ENCODE peak calls at places on chromosomes 6 and 20, in nine cellular contexts. One of them, this sample, is unnamed.

GRCh38 chr20:32560989-32561830 is 23.9 kb downstream of the NOL4L start:
- DNase-seq in ovary: no peak
- DNase-seq in mucosa of descending colon: no peak
- DNase-seq in progenitor cell of endocrine pancreas: no peak
- DNase-seq in fibroblast of mammary gland: no peak
- DNase-seq in heart right ventricle: no peak
- DNase-seq in nephron progenitor cell: peak
- DNase-seq in stomach: no peak
- DNase-seq in GM10248: no peak
- DNase-seq in this sample: no peak

GRCh38 chr6:44682987-44683779 is 295.7 kb downstream of the CDC5L start:
- DNase-seq in ovary: no peak
- DNase-seq in mucosa of descending colon: no peak
- DNase-seq in progenitor cell of endocrine pancreas: no peak
- DNase-seq in fibroblast of mammary gland: no peak
- DNase-seq in heart right ventricle: no peak
- DNase-seq in nephron progenitor cell: no peak
- DNase-seq in stomach: no peak
- DNase-seq in GM10248: no peak
- DNase-seq in this sample: no peak

GRCh38 chr20:56373942-56374341 is 15.2 kb downstream of the FAM210B start:
- DNase-seq in ovary: no peak
- DNase-seq in mucosa of descending colon: no peak
- DNase-seq in progenitor cell of endocrine pancreas: no peak
- DNase-seq in fibroblast of mammary gland: peak
- DNase-seq in heart right ventricle: no peak
- DNase-seq in nephron progenitor cell: no peak
- DNase-seq in stomach: no peak
- DNase-seq in GM10248: no peak
- DNase-seq in this sample: no peak

GRCh38 chr6:135938588-135939215 is 87.2 kb downstream of the PDE7B start:
- DNase-seq in ovary: peak
- DNase-seq in mucosa of descending colon: no peak
- DNase-seq in progenitor cell of endocrine pancreas: no peak
- DNase-seq in fibroblast of mammary gland: peak
- DNase-seq in heart right ventricle: peak
- DNase-seq in nephron progenitor cell: no peak
- DNase-seq in stomach: no peak
- DNase-seq in GM10248: no peak
- DNase-seq in this sample: no peak

GRCh38 chr6:51913265-51913664 is 174.1 kb downstream of the PKHD1 start:
- DNase-seq in ovary: no peak
- DNase-seq in mucosa of descending colon: no peak
- DNase-seq in progenitor cell of endocrine pancreas: no peak
- DNase-seq in fibroblast of mammary gland: no peak
- DNase-seq in heart right ventricle: no peak
- DNase-seq in nephron progenitor cell: no peak
- DNase-seq in stomach: no peak
- DNase-seq in GM10248: no peak
- DNase-seq in this sample: no peak

GRCh38 chr6:107361568-107362270 is 97.6 kb downstream of the PDSS2 start:
- DNase-seq in ovary: no peak
- DNase-seq in mucosa of descending colon: no peak
- DNase-seq in progenitor cell of endocrine pancreas: no peak
- DNase-seq in fibroblast of mammary gland: peak
- DNase-seq in heart right ventricle: no peak
- DNase-seq in nephron progenitor cell: no peak
- DNase-seq in stomach: no peak
- DNase-seq in GM10248: no peak
- DNase-seq in this sample: no peak

GRCh38 chr6:149425754-149426153 is 25.7 kb downstream of the SUMO4 start:
- DNase-seq in ovary: no peak
- DNase-seq in mucosa of descending colon: no peak
- DNase-seq in progenitor cell of endocrine pancreas: no peak
- DNase-seq in fibroblast of mammary gland: no peak
- DNase-seq in heart right ventricle: no peak
- DNase-seq in nephron progenitor cell: no peak
- DNase-seq in stomach: no peak
- DNase-seq in GM10248: no peak
- DNase-seq in this sample: no peak

GRCh38 chr20:58233393-58233792 is 4.9 kb upstream of the ANKRD60 start:
- DNase-seq in ovary: no peak
- DNase-seq in mucosa of descending colon: no peak
- DNase-seq in progenitor cell of endocrine pancreas: no peak
- DNase-seq in fibroblast of mammary gland: no peak
- DNase-seq in heart right ventricle: no peak
- DNase-seq in nephron progenitor cell: no peak
- DNase-seq in stomach: no peak
- DNase-seq in GM10248: no peak
- DNase-seq in this sample: no peak

GRCh38 chr6:125858427-125859320 is 67.9 kb downstream of the NCOA7 start:
- DNase-seq in ovary: peak
- DNase-seq in mucosa of descending colon: peak
- DNase-seq in progenitor cell of endocrine pancreas: no peak
- DNase-seq in fibroblast of mammary gland: peak
- DNase-seq in heart right ventricle: no peak
- DNase-seq in nephron progenitor cell: peak
- DNase-seq in stomach: peak
- DNase-seq in GM10248: peak
- DNase-seq in this sample: peak

GRCh38 chr20:219290-220115 is 7.6 kb upstream of the DEFB129 start:
- DNase-seq in ovary: no peak
- DNase-seq in mucosa of descending colon: no peak
- DNase-seq in progenitor cell of endocrine pancreas: no peak
- DNase-seq in fibroblast of mammary gland: peak
- DNase-seq in heart right ventricle: no peak
- DNase-seq in nephron progenitor cell: peak
- DNase-seq in stomach: no peak
- DNase-seq in GM10248: no peak
- DNase-seq in this sample: no peak
- TF ChIP-seq CTCF in ovary: no peak
- TF ChIP-seq CTCF in mucosa of descending colon: no peak
- TF ChIP-seq CTCF in progenitor cell of endocrine pancreas: peak
- TF ChIP-seq CTCF in fibroblast of mammary gland: peak
- TF ChIP-seq CTCF in heart right ventricle: peak
- TF ChIP-seq CTCF in nephron progenitor cell: peak
- TF ChIP-seq CTCF in stomach: no peak
- TF ChIP-seq CTCF in GM10248: no peak
- TF ChIP-seq CTCF in this sample: no peak

DNA sequence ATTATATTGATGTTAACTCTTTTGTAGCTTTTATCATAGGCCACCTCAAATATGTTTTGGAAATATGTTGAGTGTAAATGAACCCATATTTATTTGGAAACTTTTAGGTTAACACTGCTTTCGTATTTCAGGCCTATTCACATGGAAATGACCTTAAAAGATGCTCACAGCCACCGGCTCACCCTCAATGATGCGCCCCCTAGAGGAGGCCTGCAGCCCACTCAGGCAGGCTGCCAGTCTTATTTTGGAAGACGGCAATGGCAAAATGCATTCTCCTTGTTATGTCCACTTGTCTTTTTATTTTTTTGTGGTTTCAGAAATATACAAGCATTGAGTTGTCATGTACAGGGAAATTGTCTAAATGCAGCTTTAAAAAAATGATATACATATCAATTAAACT is 869.7 kb downstream of the PHF3 start:
- DNase-seq in ovary: no peak
- DNase-seq in mucosa of descending colon: peak
- DNase-seq in progenitor cell of endocrine pancreas: no peak
- DNase-seq in fibroblast of mammary gland: peak
- DNase-seq in heart right ventricle: no peak
- DNase-seq in nephron progenitor cell: peak
- DNase-seq in stomach: no peak
- DNase-seq in GM10248: peak
- DNase-seq in this sample: no peak
- TF ChIP-seq CTCF in ovary: no peak
- TF ChIP-seq CTCF in mucosa of descending colon: no peak
- TF ChIP-seq CTCF in progenitor cell of endocrine pancreas: peak
- TF ChIP-seq CTCF in fibroblast of mammary gland: peak
- TF ChIP-seq CTCF in heart right ventricle: peak
- TF ChIP-seq CTCF in nephron progenitor cell: peak
- TF ChIP-seq CTCF in stomach: no peak
- TF ChIP-seq CTCF in GM10248: peak
- TF ChIP-seq CTCF in this sample: no peak

GRCh38 chr20:10673831-10674683 is at the start of gene JAG1:
- DNase-seq in ovary: peak
- DNase-seq in mucosa of descending colon: peak
- DNase-seq in progenitor cell of endocrine pancreas: peak
- DNase-seq in fibroblast of mammary gland: peak
- DNase-seq in heart right ventricle: peak
- DNase-seq in nephron progenitor cell: peak
- DNase-seq in stomach: peak
- DNase-seq in GM10248: peak
- DNase-seq in this sample: peak
- TF ChIP-seq CTCF in ovary: no peak
- TF ChIP-seq CTCF in mucosa of descending colon: no peak
- TF ChIP-seq CTCF in progenitor cell of endocrine pancreas: no peak
- TF ChIP-seq CTCF in fibroblast of mammary gland: no peak
- TF ChIP-seq CTCF in heart right ventricle: no peak
- TF ChIP-seq CTCF in nephron progenitor cell: no peak
- TF ChIP-seq CTCF in stomach: no peak
- TF ChIP-seq CTCF in GM10248: no peak
- TF ChIP-seq CTCF in this sample: no peak

GRCh38 chr6:105992315-105992961 is 93.7 kb upstream of the PRDM1 start:
- DNase-seq in ovary: peak
- DNase-seq in mucosa of descending colon: peak
- DNase-seq in progenitor cell of endocrine pancreas: peak
- DNase-seq in fibroblast of mammary gland: peak
- DNase-seq in heart right ventricle: peak
- DNase-seq in nephron progenitor cell: peak
- DNase-seq in stomach: peak
- DNase-seq in GM10248: peak
- DNase-seq in this sample: peak
- TF ChIP-seq CTCF in ovary: no peak
- TF ChIP-seq CTCF in mucosa of descending colon: no peak
- TF ChIP-seq CTCF in progenitor cell of endocrine pancreas: no peak
- TF ChIP-seq CTCF in fibroblast of mammary gland: no peak
- TF ChIP-seq CTCF in heart right ventricle: no peak
- TF ChIP-seq CTCF in nephron progenitor cell: no peak
- TF ChIP-seq CTCF in stomach: no peak
- TF ChIP-seq CTCF in GM10248: no peak
- TF ChIP-seq CTCF in this sample: no peak

DNA sequence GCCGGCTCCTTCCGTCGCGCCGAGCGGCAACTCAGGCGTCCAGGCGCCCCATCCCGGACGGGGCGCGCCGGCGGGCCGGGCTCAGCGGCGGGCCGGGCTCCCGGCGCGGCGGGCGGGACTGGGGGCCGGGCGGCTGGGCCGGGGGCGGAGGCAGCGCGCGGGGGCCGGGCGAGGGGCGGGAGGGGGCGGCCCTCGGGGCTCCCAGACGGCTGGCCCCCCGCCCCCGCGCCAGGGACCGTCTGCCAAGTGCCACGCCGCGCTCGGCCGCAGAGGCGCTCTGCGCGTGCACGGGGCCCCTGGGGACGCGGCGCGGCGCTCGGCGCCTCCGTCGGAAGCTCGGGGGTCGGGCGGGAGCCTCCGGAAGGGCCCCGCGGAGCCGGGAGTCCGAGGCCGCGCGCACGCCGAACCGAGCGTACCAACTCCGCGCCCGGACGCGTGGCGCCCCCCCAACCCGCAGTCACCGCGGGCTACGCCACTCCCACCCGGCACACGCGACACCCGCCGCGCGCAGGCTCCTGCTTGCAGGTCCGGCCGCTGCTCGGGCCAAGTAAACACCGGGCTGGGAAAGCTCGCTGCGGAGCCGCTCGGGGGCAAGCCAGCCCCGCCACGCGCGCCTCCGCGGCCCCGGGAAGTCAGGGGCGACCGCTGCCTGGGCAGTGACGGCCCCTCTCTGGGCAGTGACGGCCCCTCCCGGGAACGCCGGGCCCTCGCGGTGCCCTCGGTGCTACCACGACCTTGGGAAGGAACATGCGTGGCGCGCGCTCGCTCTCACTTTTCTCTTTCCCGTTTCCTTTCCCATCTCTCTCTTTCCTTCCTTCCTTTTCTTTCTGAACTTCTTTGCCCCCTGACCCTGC is at the start of gene PREX1:
- DNase-seq in ovary: peak
- DNase-seq in mucosa of descending colon: peak
- DNase-seq in progenitor cell of endocrine pancreas: peak
- DNase-seq in fibroblast of mammary gland: peak
- DNase-seq in heart right ventricle: peak
- DNase-seq in nephron progenitor cell: peak
- DNase-seq in stomach: peak
- DNase-seq in GM10248: peak
- DNase-seq in this sample: peak
- TF ChIP-seq CTCF in ovary: no peak
- TF ChIP-seq CTCF in mucosa of descending colon: no peak
- TF ChIP-seq CTCF in progenitor cell of endocrine pancreas: no peak
- TF ChIP-seq CTCF in fibroblast of mammary gland: no peak
- TF ChIP-seq CTCF in heart right ventricle: peak
- TF ChIP-seq CTCF in nephron progenitor cell: no peak
- TF ChIP-seq CTCF in stomach: no peak
- TF ChIP-seq CTCF in GM10248: no peak
- TF ChIP-seq CTCF in this sample: peak

DNA sequence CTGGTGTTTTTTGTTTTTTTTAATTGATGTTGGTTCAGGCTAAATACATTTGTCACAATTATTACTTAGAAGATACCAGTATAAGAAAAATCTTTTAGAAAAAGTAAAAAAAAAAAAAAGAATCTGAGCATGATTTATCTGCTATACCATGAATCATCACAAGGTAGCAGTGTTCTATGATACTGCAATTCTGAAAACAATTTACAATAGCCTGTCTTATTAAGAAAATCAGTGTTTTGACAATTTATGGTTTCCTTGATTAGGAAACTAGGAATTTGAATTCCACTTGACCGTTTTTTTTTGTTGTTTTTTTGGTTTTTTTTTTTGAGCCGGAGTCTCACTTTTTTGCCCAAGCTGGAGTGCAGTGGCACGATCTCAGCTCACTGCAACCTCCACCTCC is 9.3 kb upstream of the MAK start:
- DNase-seq in ovary: no peak
- DNase-seq in mucosa of descending colon: no peak
- DNase-seq in progenitor cell of endocrine pancreas: no peak
- DNase-seq in fibroblast of mammary gland: no peak
- DNase-seq in heart right ventricle: no peak
- DNase-seq in nephron progenitor cell: no peak
- DNase-seq in stomach: no peak
- DNase-seq in GM10248: no peak
- DNase-seq in this sample: no peak
- TF ChIP-seq CTCF in ovary: no peak
- TF ChIP-seq CTCF in mucosa of descending colon: no peak
- TF ChIP-seq CTCF in progenitor cell of endocrine pancreas: peak
- TF ChIP-seq CTCF in fibroblast of mammary gland: no peak
- TF ChIP-seq CTCF in heart right ventricle: peak
- TF ChIP-seq CTCF in nephron progenitor cell: peak
- TF ChIP-seq CTCF in stomach: no peak
- TF ChIP-seq CTCF in GM10248: peak
- TF ChIP-seq CTCF in this sample: no peak

This sample was measured in Peyer's patch.